ENCODE peak calls at places on chromosomes 6 and 20, in ten cellular contexts. One of them, this sample, is unnamed.

GRCh38 chr6:3410385-3411360 is 46.2 kb downstream of the SLC22A23 start:
- DNase-seq in cardiac muscle cell: peak; percentile 87
- DNase-seq in heart left ventricle: peak; percentile 46
- DNase-seq in colonic mucosa: peak; percentile 87
- DNase-seq in pancreas: no peak
- DNase-seq in astrocyte of the spinal cord: peak; percentile 61
- DNase-seq in thoracic aorta: peak; percentile 36
- DNase-seq in body of pancreas: peak; percentile 63
- DNase-seq in cardiac fibroblast: peak; percentile 67
- DNase-seq in mucosa of descending colon: peak; percentile 67
- DNase-seq in this sample: no peak

GRCh38 chr6:26521485-26522391 is 16.4 kb upstream of the HMGN4 start:
- DNase-seq in astrocyte of the spinal cord: peak; percentile 84
- DNase-seq in pancreas: peak; percentile 89
- DNase-seq in cardiac muscle cell: peak; percentile 76
- DNase-seq in body of pancreas: peak; percentile 77
- DNase-seq in heart left ventricle: peak; percentile 89
- DNase-seq in colonic mucosa: peak; percentile 83
- DNase-seq in thoracic aorta: peak; percentile 26
- DNase-seq in mucosa of descending colon: peak; percentile 90
- DNase-seq in cardiac fibroblast: peak; percentile 83
- DNase-seq in this sample: no peak

GRCh38 chr20:49603209-49603627 is 35.3 kb upstream of the PTGIS start:
- DNase-seq in colonic mucosa: no peak
- DNase-seq in mucosa of descending colon: no peak
- DNase-seq in cardiac fibroblast: peak; percentile 71
- DNase-seq in body of pancreas: peak; percentile 37
- DNase-seq in cardiac muscle cell: peak; percentile 26
- DNase-seq in thoracic aorta: no peak
- DNase-seq in heart left ventricle: peak; percentile 44
- DNase-seq in pancreas: no peak
- DNase-seq in astrocyte of the spinal cord: peak; percentile 36
- DNase-seq in this sample: no peak

GRCh38 chr20:59809630-59810375 is 123.6 kb downstream of the SYCP2 start:
- DNase-seq in cardiac fibroblast: no peak
- DNase-seq in astrocyte of the spinal cord: no peak
- DNase-seq in mucosa of descending colon: no peak
- DNase-seq in colonic mucosa: peak; percentile 2
- DNase-seq in cardiac muscle cell: no peak
- DNase-seq in body of pancreas: no peak
- DNase-seq in thoracic aorta: no peak
- DNase-seq in pancreas: no peak
- DNase-seq in heart left ventricle: no peak
- DNase-seq in this sample: no peak

GRCh38 chr6:145199961-145200360 is 535.4 kb downstream of the EPM2A start:
- DNase-seq in mucosa of descending colon: no peak
- DNase-seq in cardiac muscle cell: no peak
- DNase-seq in cardiac fibroblast: no peak
- DNase-seq in pancreas: no peak
- DNase-seq in body of pancreas: no peak
- DNase-seq in astrocyte of the spinal cord: peak; percentile 14
- DNase-seq in thoracic aorta: no peak
- DNase-seq in heart left ventricle: no peak
- DNase-seq in colonic mucosa: no peak
- DNase-seq in this sample: no peak

GRCh38 chr20:38644588-38644987 is 43.0 kb downstream of the ARHGAP40 start:
- DNase-seq in cardiac muscle cell: no peak
- DNase-seq in cardiac fibroblast: no peak
- DNase-seq in body of pancreas: no peak
- DNase-seq in heart left ventricle: no peak
- DNase-seq in thoracic aorta: no peak
- DNase-seq in astrocyte of the spinal cord: no peak
- DNase-seq in pancreas: no peak
- DNase-seq in colonic mucosa: no peak
- DNase-seq in mucosa of descending colon: no peak
- DNase-seq in this sample: no peak

GRCh38 chr20:56433880-56434255 is 21.8 kb downstream of the CASS4 start:
- DNase-seq in colonic mucosa: no peak
- DNase-seq in pancreas: no peak
- DNase-seq in heart left ventricle: no peak
- DNase-seq in thoracic aorta: no peak
- DNase-seq in body of pancreas: no peak
- DNase-seq in mucosa of descending colon: no peak
- DNase-seq in cardiac fibroblast: peak; percentile 92
- DNase-seq in cardiac muscle cell: no peak
- DNase-seq in astrocyte of the spinal cord: peak; percentile 69
- DNase-seq in this sample: no peak

GRCh38 chr6:116384727-116385461 is 14.1 kb downstream of the DSE start:
- DNase-seq in astrocyte of the spinal cord: no peak
- DNase-seq in pancreas: no peak
- DNase-seq in thoracic aorta: no peak
- DNase-seq in body of pancreas: no peak
- DNase-seq in heart left ventricle: no peak
- DNase-seq in mucosa of descending colon: no peak
- DNase-seq in cardiac muscle cell: peak; percentile 15
- DNase-seq in cardiac fibroblast: no peak
- DNase-seq in colonic mucosa: no peak
- DNase-seq in this sample: no peak

GRCh38 chr20:29874476-29875202 is 1382.8 kb upstream of the DEFB115 start:
- DNase-seq in body of pancreas: no peak
- DNase-seq in mucosa of descending colon: peak; percentile 7
- DNase-seq in cardiac muscle cell: no peak
- DNase-seq in heart left ventricle: no peak
- DNase-seq in astrocyte of the spinal cord: no peak
- DNase-seq in cardiac fibroblast: no peak
- DNase-seq in colonic mucosa: no peak
- DNase-seq in pancreas: peak; percentile 57
- DNase-seq in thoracic aorta: no peak
- DNase-seq in this sample: no peak

GRCh38 chr20:30168025-30168799 is 1089.3 kb upstream of the DEFB115 start:
- DNase-seq in thoracic aorta: no peak
- DNase-seq in cardiac muscle cell: no peak
- DNase-seq in pancreas: peak; percentile 61
- DNase-seq in cardiac fibroblast: no peak
- DNase-seq in mucosa of descending colon: peak; percentile 37
- DNase-seq in heart left ventricle: no peak
- DNase-seq in astrocyte of the spinal cord: no peak
- DNase-seq in colonic mucosa: peak; percentile 21
- DNase-seq in body of pancreas: peak; percentile 27
- DNase-seq in this sample: no peak

GRCh38 chr6:80003841-80004198 is 629 bp upstream of the TTK start:
- DNase-seq in body of pancreas: no peak
- DNase-seq in cardiac muscle cell: no peak
- DNase-seq in pancreas: no peak
- DNase-seq in cardiac fibroblast: peak; percentile 55
- DNase-seq in astrocyte of the spinal cord: no peak
- DNase-seq in thoracic aorta: no peak
- DNase-seq in mucosa of descending colon: peak; percentile 49
- DNase-seq in heart left ventricle: no peak
- DNase-seq in colonic mucosa: peak; percentile 29
- DNase-seq in this sample: no peak

GRCh38 chr6:8492536-8493125 is 57.3 kb upstream of the SLC35B3 start:
- DNase-seq in thoracic aorta: no peak
- DNase-seq in cardiac fibroblast: no peak
- DNase-seq in heart left ventricle: no peak
- DNase-seq in pancreas: no peak
- DNase-seq in astrocyte of the spinal cord: peak; percentile 14
- DNase-seq in colonic mucosa: no peak
- DNase-seq in body of pancreas: no peak
- DNase-seq in cardiac muscle cell: no peak
- DNase-seq in mucosa of descending colon: no peak
- DNase-seq in this sample: no peak

GRCh38 chr6:3793545-3793944 is 42.0 kb upstream of the PXDC1 start:
- DNase-seq in thoracic aorta: no peak
- DNase-seq in cardiac muscle cell: no peak
- DNase-seq in pancreas: no peak
- DNase-seq in mucosa of descending colon: no peak
- DNase-seq in heart left ventricle: no peak
- DNase-seq in cardiac fibroblast: no peak
- DNase-seq in astrocyte of the spinal cord: no peak
- DNase-seq in body of pancreas: no peak
- DNase-seq in colonic mucosa: no peak
- DNase-seq in this sample: no peak

GRCh38 chr6:166924531-166924930 is 31.8 kb downstream of the RNASET2 start:
- DNase-seq in thoracic aorta: no peak
- DNase-seq in pancreas: no peak
- DNase-seq in colonic mucosa: no peak
- DNase-seq in mucosa of descending colon: no peak
- DNase-seq in heart left ventricle: no peak
- DNase-seq in cardiac muscle cell: no peak
- DNase-seq in body of pancreas: no peak
- DNase-seq in cardiac fibroblast: no peak
- DNase-seq in astrocyte of the spinal cord: no peak
- DNase-seq in this sample: no peak

GRCh38 chr6:98832282-98833100 is 1.9 kb upstream of the POU3F2 start:
- DNase-seq in heart left ventricle: no peak
- DNase-seq in thoracic aorta: peak; percentile 38
- DNase-seq in mucosa of descending colon: no peak
- DNase-seq in astrocyte of the spinal cord: peak; percentile 66
- DNase-seq in cardiac muscle cell: peak; percentile 27
- DNase-seq in cardiac fibroblast: peak; percentile 38
- DNase-seq in body of pancreas: no peak
- DNase-seq in colonic mucosa: no peak
- DNase-seq in pancreas: peak; percentile 65
- DNase-seq in this sample: no peak

GRCh38 chr6:98834060-98835031 is at the start of gene POU3F2:
- DNase-seq in astrocyte of the spinal cord: peak; percentile 96
- DNase-seq in cardiac fibroblast: peak; percentile 83
- DNase-seq in body of pancreas: peak; percentile 77
- DNase-seq in colonic mucosa: peak; percentile 68
- DNase-seq in thoracic aorta: peak; percentile 25
- DNase-seq in heart left ventricle: peak; percentile 62
- DNase-seq in cardiac muscle cell: peak; percentile 97
- DNase-seq in pancreas: peak; percentile 76
- DNase-seq in mucosa of descending colon: peak; percentile 70
- DNase-seq in this sample: peak; percentile 39

GRCh38 chr6:98835149-98836024 is 1.0 kb downstream of the POU3F2 start:
- DNase-seq in pancreas: peak; percentile 78
- DNase-seq in heart left ventricle: no peak
- DNase-seq in cardiac fibroblast: no peak
- DNase-seq in body of pancreas: no peak
- DNase-seq in mucosa of descending colon: no peak
- DNase-seq in astrocyte of the spinal cord: no peak
- DNase-seq in colonic mucosa: no peak
- DNase-seq in cardiac muscle cell: peak; percentile 39
- DNase-seq in thoracic aorta: no peak
- DNase-seq in this sample: no peak

GRCh38 chr6:98831057-98832031 is 3.0 kb upstream of the POU3F2 start:
- DNase-seq in cardiac fibroblast: no peak
- DNase-seq in thoracic aorta: no peak
- DNase-seq in heart left ventricle: no peak
- DNase-seq in body of pancreas: no peak
- DNase-seq in pancreas: peak; percentile 73
- DNase-seq in cardiac muscle cell: peak; percentile 20
- DNase-seq in astrocyte of the spinal cord: no peak
- DNase-seq in mucosa of descending colon: no peak
- DNase-seq in colonic mucosa: no peak
- DNase-seq in this sample: peak; percentile 14

GRCh38 chr6:98833101-98834059 is 994 bp upstream of the POU3F2 start:
- DNase-seq in heart left ventricle: no peak
- DNase-seq in astrocyte of the spinal cord: peak; percentile 58
- DNase-seq in cardiac fibroblast: peak; percentile 23
- DNase-seq in cardiac muscle cell: peak; percentile 76
- DNase-seq in thoracic aorta: no peak
- DNase-seq in colonic mucosa: no peak
- DNase-seq in pancreas: peak; percentile 80
- DNase-seq in mucosa of descending colon: no peak
- DNase-seq in body of pancreas: peak; percentile 43
- DNase-seq in this sample: no peak
- TF ChIP-seq CTCF in heart left ventricle: no peak
- TF ChIP-seq CTCF in astrocyte of the spinal cord: peak; percentile 19
- TF ChIP-seq CTCF in cardiac fibroblast: no peak
- TF ChIP-seq CTCF in cardiac muscle cell: no peak
- TF ChIP-seq CTCF in thoracic aorta: no peak
- TF ChIP-seq CTCF in colonic mucosa: no peak
- TF ChIP-seq CTCF in pancreas: no peak
- TF ChIP-seq CTCF in mucosa of descending colon: no peak
- TF ChIP-seq CTCF in body of pancreas: no peak
- TF ChIP-seq CTCF in this sample: no peak

GRCh38 chr6:225121-225721 is 67.1 kb upstream of the DUSP22 start:
- DNase-seq in mucosa of descending colon: no peak
- DNase-seq in pancreas: no peak
- DNase-seq in heart left ventricle: peak; percentile 35
- DNase-seq in cardiac muscle cell: no peak
- DNase-seq in colonic mucosa: no peak
- DNase-seq in thoracic aorta: no peak
- DNase-seq in astrocyte of the spinal cord: no peak
- DNase-seq in cardiac fibroblast: no peak
- DNase-seq in body of pancreas: no peak
- DNase-seq in this sample: no peak
- H3K4me3 ChIP-seq in mucosa of descending colon: no peak overlapping the region
- H3K4me3 ChIP-seq in pancreas: no peak overlapping the region
- H3K4me3 ChIP-seq in heart left ventricle: no peak overlapping the region
- H3K4me3 ChIP-seq in cardiac muscle cell: no peak overlapping the region
- H3K4me3 ChIP-seq in colonic mucosa: no peak overlapping the region
- H3K4me3 ChIP-seq in thoracic aorta: peak overlapping the region; percentile 3
- H3K4me3 ChIP-seq in astrocyte of the spinal cord: no peak overlapping the region
- H3K4me3 ChIP-seq in cardiac fibroblast: no peak overlapping the region
- H3K4me3 ChIP-seq in body of pancreas: no peak overlapping the region
- H3K4me3 ChIP-seq in this sample: no peak overlapping the region

DNA sequence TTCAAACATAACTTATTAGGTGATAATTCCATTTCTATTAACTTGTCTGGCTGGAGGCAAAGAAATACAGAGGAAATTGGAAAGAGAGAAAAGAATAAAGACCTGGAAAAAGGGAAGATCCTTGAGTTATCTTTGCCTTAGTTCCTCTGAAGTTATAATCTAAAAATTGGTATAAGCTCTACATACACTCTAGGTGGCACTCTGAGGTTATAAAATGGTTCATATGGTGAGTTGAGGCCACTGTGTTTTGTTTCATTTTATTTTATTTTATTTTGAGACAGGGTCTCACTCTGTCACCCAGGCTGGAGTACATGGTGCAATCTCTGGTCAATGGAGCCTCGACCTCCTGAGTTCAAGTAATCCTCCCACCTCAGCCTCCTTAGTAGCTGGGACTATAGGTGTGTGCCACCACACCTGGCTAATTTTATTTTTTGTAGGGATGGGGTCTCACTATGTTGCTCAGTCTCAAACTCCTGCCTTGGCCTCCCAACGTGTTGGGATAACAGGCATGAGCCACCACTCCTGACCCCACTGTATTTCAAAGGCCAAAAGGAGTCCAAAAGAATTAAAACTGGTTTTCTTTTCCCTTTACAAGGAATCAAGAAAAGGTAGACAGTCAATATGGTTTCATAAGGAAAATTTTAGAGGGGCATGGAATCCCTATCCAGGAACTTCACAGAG is 19.4 kb downstream of the GPX6 start:
- DNase-seq in cardiac fibroblast: peak; percentile 19
- DNase-seq in heart left ventricle: no peak
- DNase-seq in thoracic aorta: no peak
- DNase-seq in mucosa of descending colon: no peak
- DNase-seq in astrocyte of the spinal cord: no peak
- DNase-seq in colonic mucosa: no peak
- DNase-seq in cardiac muscle cell: no peak
- DNase-seq in pancreas: no peak
- DNase-seq in body of pancreas: no peak
- DNase-seq in this sample: no peak
- TF ChIP-seq CTCF in cardiac fibroblast: no peak
- TF ChIP-seq CTCF in heart left ventricle: no peak
- TF ChIP-seq CTCF in thoracic aorta: no peak
- TF ChIP-seq CTCF in mucosa of descending colon: no peak
- TF ChIP-seq CTCF in astrocyte of the spinal cord: no peak
- TF ChIP-seq CTCF in colonic mucosa: no peak
- TF ChIP-seq CTCF in cardiac muscle cell: peak; percentile 20
- TF ChIP-seq CTCF in pancreas: no peak
- TF ChIP-seq CTCF in body of pancreas: no peak
- TF ChIP-seq CTCF in this sample: peak; percentile 62

GRCh38 chr20:58307270-58307669 is 2.2 kb upstream of the RAB22A start:
- DNase-seq in astrocyte of the spinal cord: no peak
- DNase-seq in body of pancreas: no peak
- DNase-seq in thoracic aorta: no peak
- DNase-seq in mucosa of descending colon: no peak
- DNase-seq in cardiac fibroblast: no peak
- DNase-seq in pancreas: no peak
- DNase-seq in colonic mucosa: no peak
- DNase-seq in heart left ventricle: no peak
- DNase-seq in cardiac muscle cell: no peak
- DNase-seq in this sample: no peak
- H3K4me3 ChIP-seq in astrocyte of the spinal cord: no peak overlapping the region
- H3K4me3 ChIP-seq in body of pancreas: no peak overlapping the region
- H3K4me3 ChIP-seq in thoracic aorta: no peak overlapping the region
- H3K4me3 ChIP-seq in mucosa of descending colon: no peak overlapping the region
- H3K4me3 ChIP-seq in cardiac fibroblast: no peak overlapping the region
- H3K4me3 ChIP-seq in pancreas: no peak overlapping the region
- H3K4me3 ChIP-seq in colonic mucosa: no peak overlapping the region
- H3K4me3 ChIP-seq in heart left ventricle: no peak overlapping the region
- H3K4me3 ChIP-seq in cardiac muscle cell: no peak overlapping the region
- H3K4me3 ChIP-seq in this sample: no peak overlapping the region

This sample was measured in LNCaP clone FGC.